ENCODE peak calls at places on chromosome 14, in seven cellular contexts. G, R, B, T, I, Y and Q are unnamed samples.

GRCh38 chr14:91484744-91485143 is 25.4 kb downstream of the PPP4R3A start:
- DNase-seq in G (no peak), T (no peak), Y (no peak), B (no peak), R (no peak), I (no peak), Q (no peak)

GRCh38 chr14:71932229-71932951 is at the start of gene RGS6:
- DNase-seq in T (peak; percentile 69), G (peak; percentile 6), Y (no peak), B (no peak), R (no peak), I (peak; percentile 12), Q (peak; percentile 30)

GRCh38 chr14:22549981-22550670 is 38.9 kb downstream of the DAD1 start:
- DNase-seq in Y (no peak), T (no peak), I (no peak), G (peak; percentile 40), R (no peak), B (peak; percentile 51), Q (peak; percentile 67)

GRCh38 chr14:65792208-65792905 is 379.8 kb downstream of the FUT8 start:
- DNase-seq in B (no peak), R (peak; percentile 78), T (no peak), Y (no peak), G (peak; percentile 80), I (no peak), Q (no peak)

GRCh38 chr14:104105822-104106470 is 20.4 kb downstream of the ASPG start:
- DNase-seq in Y (no peak), R (no peak), B (no peak), I (peak; percentile 64), T (no peak), G (no peak), Q (no peak)

GRCh38 chr14:88554458-88555286 is at the start of gene PTPN21:
- DNase-seq in Y (no peak), G (peak; percentile 79), B (no peak), I (peak; percentile 84), R (peak; percentile 36), T (peak; percentile 73), Q (peak; percentile 80)

GRCh38 chr14:75101491-75101890 is 25.4 kb downstream of the NEK9 start:
- DNase-seq in T (no peak), Y (no peak), B (no peak), R (no peak), I (no peak), G (no peak), Q (no peak)

GRCh38 chr14:102949062-102949800 is 26.8 kb downstream of the AMN start:
- DNase-seq in T (no peak), I (peak; percentile 48), Y (peak; percentile 37), R (no peak), G (peak; percentile 66), B (no peak), Q (no peak)

GRCh38 chr14:91135039-91135438 is 21.2 kb downstream of the DGLUCY start:
- DNase-seq in Y (no peak), I (no peak), G (no peak), R (no peak), B (no peak), T (no peak), Q (no peak)

GRCh38 chr14:92316937-92317336 is 6.0 kb upstream of the SLC24A4 start:
- DNase-seq in B (no peak), R (peak; percentile 95), T (no peak), I (no peak), G (no peak), Y (no peak), Q (no peak)

GRCh38 chr14:101215936-101216335 is 312.4 kb upstream of the RTL1 start:
- DNase-seq in Y (no peak), T (no peak), R (no peak), I (peak; percentile 3), B (no peak), G (no peak), Q (no peak)

GRCh38 chr14:94681300-94682060 is 69.3 kb downstream of the SERPINA3 start:
- DNase-seq in R (no peak), B (no peak), Y (no peak), T (peak; percentile 71), G (peak; percentile 62), I (peak; percentile 15), Q (peak; percentile 70)